ENCODE peak calls at places on chromosome X, in five cellular contexts. H is T-cell, W is endothelial cell, F is lung microvascular endothelial cell, A is fibroblast of mammary gland. S is an unnamed sample.

GRCh38 chrX:16855363-16856075 is 14.6 kb downstream of the RBBP7 start:
- DNase-seq in H (no peak), W (no peak), F (no peak), A (no peak), S (no peak)

GRCh38 chrX:150616863-150617198 is 48.4 kb downstream of the MTM1 start:
- DNase-seq in H (no peak), W (no peak), F (no peak), A (peak), S (no peak)

GRCh38 chrX:129726307-129727111 is 12.3 kb upstream of the XPNPEP2 start:
- DNase-seq in H (no peak), W (peak), F (peak), A (peak), S (peak)

GRCh38 chrX:22323541-22323940 is 50.8 kb downstream of the CBLL2 start:
- DNase-seq in H (no peak), W (no peak), F (no peak), A (peak), S (no peak)

GRCh38 chrX:153245288-153245731 is 66.2 kb downstream of the MAGEA1 start:
- DNase-seq in H (no peak), W (peak), F (peak), A (no peak), S (no peak)

GRCh38 chrX:117808413-117808812 is 308.2 kb downstream of the KLHL13 start:
- DNase-seq in H (no peak), W (no peak), F (no peak), A (no peak), S (no peak)

GRCh38 chrX:80766916-80767315 is 42.8 kb downstream of the BRWD3 start:
- DNase-seq in H (no peak), W (no peak), F (no peak), A (no peak), S (no peak)

GRCh38 chrX:3712080-3712869 is 1.2 kb downstream of the PRKX start:
- DNase-seq in H (no peak), W (peak), F (peak), A (peak), S (peak)

GRCh38 chrX:69510137-69510715 is 6.1 kb downstream of the NALF2 start:
- DNase-seq in H (no peak), W (no peak), F (no peak), A (no peak), S (no peak)

GRCh38 chrX:130330146-130330545 is 9.6 kb upstream of the SLC25A14 start:
- DNase-seq in H (no peak), W (no peak), F (no peak), A (no peak), S (no peak)

GRCh38 chrX:155745792-155746191 is 133.0 kb upstream of the TMLHE start:
- DNase-seq in H (no peak), W (no peak), F (peak), A (peak), S (no peak)

GRCh38 chrX:117744958-117745357 is 371.7 kb downstream of the KLHL13 start:
- DNase-seq in H (no peak), W (no peak), F (no peak), A (no peak), S (no peak)

GRCh38 chrX:129771266-129771995 is 8.3 kb upstream of the SASH3 start:
- DNase-seq in H (peak), W (no peak), F (no peak), A (no peak), S (no peak)

GRCh38 chrX:56738670-56739069 is 9.6 kb downstream of the NBDY start:
- DNase-seq in H (no peak), W (no peak), F (no peak), A (no peak), S (no peak)

GRCh38 chrX:24294619-24295018 is 19.2 kb downstream of the SUPT20HL2 start:
- DNase-seq in H (peak), W (peak), F (peak), A (peak), S (peak)

GRCh38 chrX:19245711-19246269 is 97.9 kb upstream of the PDHA1 start:
- DNase-seq in H (no peak), W (no peak), F (no peak), A (peak), S (no peak)

GRCh38 chrX:139720136-139720535 is 12.2 kb upstream of the MCF2 start:
- DNase-seq in H (no peak), W (peak), F (peak), A (peak), S (no peak)

GRCh38 chrX:94758130-94758529 is 1084.1 kb downstream of the FAM133A start:
- DNase-seq in H (no peak), W (no peak), F (no peak), A (no peak), S (no peak)

GRCh38 chrX:129957241-129958099 is 25.0 kb upstream of the BCORL1 start:
- DNase-seq in H (no peak), W (peak), F (peak), A (peak), S (peak)

GRCh38 chrX:46757052-46757451 is 1.9 kb downstream of the SLC9A7 start:
- DNase-seq in H (no peak), W (no peak), F (no peak), A (no peak), S (no peak)

GRCh38 chrX:39730671-39731389 is 366.9 kb downstream of the BCOR start:
- DNase-seq in H (peak), W (peak), F (peak), A (peak), S (peak)

GRCh38 chrX:30762754-30763153 is 109.5 kb downstream of the GK start:
- DNase-seq in H (no peak), W (no peak), F (no peak), A (no peak), S (no peak)

GRCh38 chrX:80335062-80335830 is 85.0 kb upstream of the TENT5D start:
- DNase-seq in H (peak), W (peak), F (no peak), A (peak), S (peak)

GRCh38 chrX:130120746-130121504 is 10.6 kb upstream of the ELF4 start:
- DNase-seq in H (peak), W (peak), F (peak), A (peak), S (peak)

GRCh38 chrX:3815896-3816664 is 102.6 kb upstream of the PRKX start:
- DNase-seq in H (peak), W (peak), F (peak), A (peak), S (peak)

GRCh38 chrX:135009057-135009605 is 13.2 kb downstream of the RTL8B start:
- DNase-seq in H (no peak), W (no peak), F (no peak), A (no peak), S (no peak)

GRCh38 chrX:76428243-76429130 is 977 bp downstream of the MAGEE1 start:
- DNase-seq in H (peak), W (peak), F (peak), A (no peak), S (peak)

S was measured in glutamatergic neuron.